ENCODE peak calls at places on chromosome 12, in four cellular contexts. V is lung, H is cardiac muscle cell, T is iPS DF 6.9. A is an unnamed sample.

GRCh38 chr12:4115570-4115969 is 158.0 kb upstream of the CCND2 start:
- DNase-seq in V (peak; percentile 21), H (no peak), T (no peak), A (no peak)

GRCh38 chr12:109589691-109590245 is 16.2 kb downstream of the MVK start:
- DNase-seq in V (no peak), H (no peak), T (no peak), A (no peak)

GRCh38 chr12:51948066-51948465 is 3.4 kb upstream of the ACVR1B start:
- DNase-seq in V (no peak), H (no peak), T (no peak), A (no peak)

GRCh38 chr12:79975143-79975542 is 40.2 kb upstream of the PPP1R12A start:
- DNase-seq in V (no peak), H (no peak), T (no peak), A (no peak)

GRCh38 chr12:3976351-3976938 is 103.2 kb upstream of the PARP11 start:
- DNase-seq in V (no peak), H (no peak), T (no peak), A (no peak)

GRCh38 chr12:12019881-12020280 is 50.9 kb upstream of the BCL2L14 start:
- DNase-seq in V (no peak), H (no peak), T (no peak), A (no peak)

GRCh38 chr12:21823581-21823980 is 49.1 kb upstream of the KCNJ8 start:
- DNase-seq in V (peak; percentile 36), H (peak; percentile 6), T (no peak), A (no peak)

GRCh38 chr12:30874455-30875313 is 51.9 kb upstream of the TSPAN11 start:
- DNase-seq in V (no peak), H (no peak), T (no peak), A (no peak)

GRCh38 chr12:108514468-108514972 is 557 bp upstream of the FICD start:
- DNase-seq in V (no peak), H (no peak), T (no peak), A (no peak)

GRCh38 chr12:11729008-11729407 is 79.5 kb downstream of the ETV6 start:
- DNase-seq in V (no peak), H (no peak), T (no peak), A (no peak)

GRCh38 chr12:67651380-67651695 is 2.8 kb downstream of the DYRK2 start:
- DNase-seq in V (no peak), H (peak; percentile 58), T (no peak), A (no peak)

GRCh38 chr12:113961921-113962710 is 4.0 kb downstream of the RBM19 start:
- DNase-seq in V (no peak), H (peak; percentile 34), T (no peak), A (no peak)

GRCh38 chr12:107134558-107134957 is 41.2 kb upstream of the CRY1 start:
- DNase-seq in V (no peak), H (peak; percentile 2), T (peak; percentile 57), A (peak; percentile 13)

GRCh38 chr12:104599272-104599984 is 142.7 kb downstream of the CHST11 start:
- DNase-seq in V (no peak), H (no peak), T (no peak), A (no peak)

GRCh38 chr12:32854097-32854496 is 42.5 kb downstream of the PKP2 start:
- DNase-seq in V (no peak), H (peak; percentile 48), T (no peak), A (no peak)

GRCh38 chr12:41486718-41487117 is 298.6 kb downstream of the PDZRN4 start:
- DNase-seq in V (no peak), H (peak; percentile 5), T (no peak), A (no peak)

GRCh38 chr12:113299619-113300237 is 35.2 kb downstream of the SLC8B1 start:
- DNase-seq in V (peak; percentile 81), H (peak; percentile 88), T (peak; percentile 25), A (no peak)

GRCh38 chr12:359091-359490 is 30.0 kb downstream of the KDM5A start:
- DNase-seq in V (no peak), H (no peak), T (no peak), A (no peak)

GRCh38 chr12:113720629-113721028 is 245.5 kb downstream of the RBM19 start:
- DNase-seq in V (no peak), H (no peak), T (no peak), A (no peak)

GRCh38 chr12:50505945-50506344 is 1.2 kb downstream of the DIP2B start:
- DNase-seq in V (peak; percentile 36), H (peak; percentile 24), T (no peak), A (no peak)

GRCh38 chr12:70852416-70853150 is 68.0 kb downstream of the PTPRR start:
- DNase-seq in V (no peak), H (peak; percentile 19), T (no peak), A (no peak)

GRCh38 chr12:132669166-132669879 is 17.8 kb downstream of the POLE start:
- DNase-seq in V (no peak), H (peak; percentile 6), T (no peak), A (no peak)

GRCh38 chr12:24822121-24822899 is 126.6 kb downstream of the BCAT1 start:
- DNase-seq in V (no peak), H (peak; percentile 88), T (no peak), A (no peak)

GRCh38 chr12:95796225-95796981 is 5.8 kb upstream of the NTN4 start:
- DNase-seq in V (no peak), H (no peak), T (no peak), A (no peak)

GRCh38 chr12:13187399-13187798 is 9.1 kb upstream of the EMP1 start:
- DNase-seq in V (no peak), H (no peak), T (no peak), A (no peak)

GRCh38 chr12:42707312-42707711 is 117.8 kb upstream of the PRICKLE1 start:
- DNase-seq in V (no peak), H (no peak), T (no peak), A (no peak)

GRCh38 chr12:130335517-130336392 is 1.9 kb upstream of the PIWIL1 start:
- DNase-seq in V (no peak), H (peak; percentile 59), T (peak; percentile 7), A (no peak)
- H3K9me3 ChIP-seq in V (peaks cover 3% of the 10 kb centered on the region), H (no peaks in the 10 kb centered on the region), T (peaks cover 20% of the 10 kb centered on the region), A (no peaks in the 10 kb centered on the region)

GRCh38 chr12:131105351-131105735 is 151.6 kb downstream of the ADGRD1 start:
- DNase-seq in V (no peak), H (no peak), T (no peak), A (no peak)

GRCh38 chr12:131104464-131105350 is 151.0 kb downstream of the ADGRD1 start:
- DNase-seq in V (peak; percentile 74), H (peak; percentile 79), T (peak; percentile 94), A (peak; percentile 66)

GRCh38 chr12:131106542-131106941 is 152.8 kb downstream of the ADGRD1 start:
- DNase-seq in V (no peak), H (no peak), T (no peak), A (no peak)

GRCh38 chr12:131103614-131104463 is 150.1 kb downstream of the ADGRD1 start:
- DNase-seq in V (no peak), H (no peak), T (no peak), A (no peak)

GRCh38 chr12:131105736-131106356 is 152.1 kb downstream of the ADGRD1 start:
- DNase-seq in V (no peak), H (no peak), T (no peak), A (no peak)
- H3K9me3 ChIP-seq in V (peaks cover 3% of the 10 kb centered on the region), H (no peaks in the 10 kb centered on the region), T (no peaks in the 10 kb centered on the region), A (no peaks in the 10 kb centered on the region)

GRCh38 chr12:53123578-53124351 is 20.5 kb downstream of the SOAT2 start:
- DNase-seq in V (no peak), H (no peak), T (no peak), A (no peak)

GRCh38 chr12:53120685-53121525 is 17.6 kb downstream of the SOAT2 start:
- DNase-seq in V (no peak), H (no peak), T (no peak), A (no peak)

GRCh38 chr12:53122961-53123468 is 19.7 kb downstream of the SOAT2 start:
- DNase-seq in V (no peak), H (peak; percentile 64), T (no peak), A (no peak)

GRCh38 chr12:53127169-53127568 is 23.9 kb downstream of the SOAT2 start:
- DNase-seq in V (no peak), H (no peak), T (no peak), A (no peak)

DNA sequence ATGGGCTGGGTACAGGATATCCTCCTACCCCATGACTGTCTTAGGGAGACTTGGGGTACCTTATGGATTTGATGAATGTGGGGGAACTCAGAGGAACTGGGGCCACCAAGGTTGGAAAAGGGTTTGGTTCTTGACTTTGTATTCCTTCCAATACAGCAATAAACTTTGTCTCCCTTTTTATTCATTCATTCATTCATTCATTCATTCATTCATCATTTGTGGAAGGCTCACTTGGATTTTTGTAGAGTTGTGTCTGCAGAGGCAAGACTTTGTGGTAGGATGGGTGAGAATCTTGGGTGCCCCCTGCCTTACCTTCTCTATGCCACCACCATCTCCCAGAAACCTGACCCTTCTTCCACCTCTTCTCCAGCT is 21.1 kb downstream of the SOAT2 start:
- DNase-seq in V (no peak), H (no peak), T (no peak), A (no peak)
- H3K9me3 ChIP-seq in V (no peaks in the 10 kb centered on the region), H (no peaks in the 10 kb centered on the region), T (no peaks in the 10 kb centered on the region), A (no peaks in the 10 kb centered on the region)

DNA sequence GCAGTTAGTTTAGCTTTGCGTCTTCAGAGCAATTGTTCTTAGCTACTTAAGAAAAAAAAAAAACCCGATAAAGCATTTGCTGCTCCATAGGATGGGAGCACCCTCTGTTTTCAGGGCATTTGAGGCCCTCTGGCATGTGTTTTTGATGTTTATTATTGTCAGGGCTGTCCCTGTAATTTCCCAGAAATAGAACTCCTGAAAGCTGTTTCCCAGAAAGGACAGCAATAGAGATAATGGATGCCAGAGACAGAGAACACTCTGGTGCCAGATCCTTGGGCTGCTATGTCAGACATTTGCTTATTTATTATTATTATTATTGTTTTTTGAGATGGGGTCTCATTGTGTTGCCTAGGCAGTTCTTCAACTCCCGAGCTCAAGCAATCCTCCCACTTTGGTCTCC is 201.3 kb downstream of the ALG10 start:
- DNase-seq in V (no peak), H (no peak), T (no peak), A (no peak)
- H3K9me3 ChIP-seq in V (no peaks in the 10 kb centered on the region), H (no peaks in the 10 kb centered on the region), T (peaks cover 2% of the 10 kb centered on the region), A (no peaks in the 10 kb centered on the region)

DNA sequence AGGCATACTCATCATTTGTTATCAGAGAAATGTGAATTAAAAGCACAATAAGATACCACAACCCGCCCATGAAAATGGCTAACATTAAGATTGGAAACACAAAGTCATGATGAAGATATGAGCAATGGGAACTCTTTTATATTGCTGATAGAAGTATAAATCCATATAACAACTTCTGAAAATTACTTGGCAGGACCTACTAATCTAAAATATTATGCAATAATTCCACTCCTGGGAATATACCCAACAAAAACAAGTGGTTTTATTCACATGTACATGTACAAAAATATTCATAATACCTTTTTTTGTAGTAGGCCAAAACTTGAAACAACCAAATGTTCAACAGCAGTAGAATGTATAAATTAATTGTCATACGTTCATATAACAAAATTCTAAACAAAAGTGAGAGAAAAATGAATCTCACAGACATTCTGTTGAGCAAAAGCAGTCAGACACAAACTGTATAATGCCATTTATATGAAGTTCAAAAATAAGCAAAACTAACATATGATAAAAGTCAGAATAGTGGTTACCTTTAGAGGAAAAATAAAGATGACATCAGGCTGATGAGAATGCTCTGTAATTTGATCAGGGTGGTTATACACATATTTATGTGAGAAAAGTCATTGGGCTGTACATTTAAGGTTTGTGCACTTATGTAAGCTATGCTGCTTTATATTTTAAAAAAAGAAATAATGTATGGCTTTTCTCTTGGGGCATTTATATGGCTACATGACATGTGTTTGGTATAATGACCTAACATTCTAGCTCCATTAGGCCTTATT is 309.2 kb upstream of the KITLG start:
- DNase-seq in V (no peak), H (peak; percentile 65), T (no peak), A (no peak)
- H3K9me3 ChIP-seq in V (no peaks in the 10 kb centered on the region), H (no peaks in the 10 kb centered on the region), T (no peaks in the 10 kb centered on the region), A (no peaks in the 10 kb centered on the region)

A was measured in T-helper 17 cell.